ENCODE peak calls at places on chromosomes 11 and 22, in seven cellular contexts. B is tibial nerve; W is activated T-helper 1 cell treated with anti-CD3 and anti-CD28 coated beads, Interleukin-2, amount 50 U/mL, for 16 hours; Y is fibroblast of lung; D is NCI-H446 treated with DMSO at 0.1 percent for 48 hours; U is amniotic stem cell; L is activated T-cell treated with anti-CD3 and anti-CD28 coated beads for 1 hour. H is an unnamed sample.

GRCh38 chr11:2259897-2260451 is 10.4 kb downstream of the ASCL2 start:
- DNase-seq in L (no peak), B (no peak), Y (no peak), D (no peak), U (no peak), W (no peak), H (peak)

GRCh38 chr11:18785416-18785815 is 6.2 kb downstream of the PTPN5 start:
- DNase-seq in B (no peak), U (no peak), Y (no peak), D (no peak), W (no peak), L (no peak), H (no peak)

GRCh38 chr11:120336641-120337132 is 474 bp downstream of the ARHGEF12 start:
- DNase-seq in L (no peak), W (no peak), Y (peak), D (no peak), U (no peak), B (no peak), H (no peak)

GRCh38 chr11:107785401-107785800 is 73.2 kb downstream of the SLC35F2 start:
- DNase-seq in D (no peak), L (no peak), B (no peak), U (no peak), W (no peak), Y (peak), H (no peak)

GRCh38 chr11:68002943-68003845 is 703 bp downstream of the UNC93B1 start:
- DNase-seq in W (peak), L (peak), D (no peak), U (no peak), B (no peak), Y (no peak), H (peak)

GRCh38 chr11:8766043-8766992 is 83.7 kb downstream of the RPL27A start:
- DNase-seq in U (no peak), D (no peak), B (no peak), Y (peak), L (no peak), W (no peak), H (no peak)

GRCh38 chr22:32823024-32823730 is 21.7 kb downstream of the TIMP3 start:
- DNase-seq in L (no peak), Y (peak), D (no peak), U (no peak), B (no peak), W (no peak), H (no peak)

GRCh38 chr11:44179173-44179572 is 83.7 kb downstream of the EXT2 start:
- DNase-seq in B (no peak), U (no peak), W (no peak), D (no peak), Y (peak), L (no peak), H (no peak)

GRCh38 chr11:1358286-1358685 is 31.4 kb upstream of the BRSK2 start:
- DNase-seq in L (no peak), B (no peak), U (no peak), Y (no peak), D (no peak), W (no peak), H (no peak)

GRCh38 chr11:2675540-2675939 is 24.3 kb downstream of the KCNQ1OT1 start:
- DNase-seq in L (no peak), W (no peak), U (no peak), D (no peak), B (no peak), Y (no peak), H (no peak)

GRCh38 chr11:119493712-119494111 is 70.7 kb upstream of the THY1 start:
- DNase-seq in B (no peak), D (no peak), U (peak), L (no peak), Y (peak), W (no peak), H (no peak)

GRCh38 chr22:42791721-42792452 is 65.2 kb downstream of the ARFGAP3 start:
- DNase-seq in L (no peak), B (no peak), U (no peak), D (no peak), W (no peak), Y (no peak), H (no peak)

GRCh38 chr11:29214833-29215232 is 802.0 kb downstream of the KCNA4 start:
- DNase-seq in L (no peak), U (no peak), B (no peak), D (no peak), Y (peak), W (no peak), H (no peak)

GRCh38 chr11:65594991-65595920 is at the start of gene KCNK7:
- DNase-seq in Y (no peak), D (no peak), W (no peak), L (no peak), B (no peak), U (no peak), H (no peak)

GRCh38 chr11:69554849-69555248 is 73.4 kb downstream of the LINC01488 start:
- DNase-seq in D (no peak), L (no peak), W (no peak), B (no peak), U (no peak), Y (no peak), H (no peak)

GRCh38 chr22:43002198-43002577 is 12.8 kb downstream of the PACSIN2 start:
- DNase-seq in D (no peak), L (no peak), B (no peak), U (no peak), W (no peak), Y (peak), H (no peak)

GRCh38 chr11:3200388-3201111 is 18.1 kb downstream of the MRGPRG start:
- DNase-seq in U (no peak), B (no peak), Y (no peak), L (no peak), W (no peak), D (no peak), H (no peak)

GRCh38 chr11:78078218-78079167 is 1.2 kb downstream of the NDUFC2 start:
- DNase-seq in U (no peak), B (no peak), Y (no peak), L (no peak), D (no peak), W (no peak), H (no peak)

GRCh38 chr11:85299247-85299646 is 327.9 kb downstream of the DLG2 start:
- DNase-seq in W (no peak), Y (peak), D (no peak), L (no peak), B (no peak), U (no peak), H (no peak)

GRCh38 chr11:107043242-107043991 is 25.1 kb upstream of the GUCY1A2 start:
- DNase-seq in D (no peak), U (peak), Y (peak), W (no peak), B (no peak), L (no peak), H (no peak)

GRCh38 chr22:19691721-19692341 is 22.5 kb upstream of the SEPTIN5 start:
- DNase-seq in U (no peak), W (no peak), L (no peak), Y (peak), D (no peak), B (no peak), H (no peak)

GRCh38 chr11:46309669-46310288 is 32.3 kb downstream of the CREB3L1 start:
- DNase-seq in Y (no peak), U (no peak), W (no peak), B (no peak), D (no peak), L (no peak), H (no peak)